ENCODE peak calls at places on chromosome 16, in four cellular contexts. Z is cardiac fibroblast, L is fibroblast of mammary gland, E is mesenchymal stem cell. C is an unnamed sample.

GRCh38 chr16:58670177-58670576 is 14.4 kb downstream of the SLC38A7 start:
- DNase-seq in L (no peak), Z (no peak), E (peak), C (no peak)

GRCh38 chr16:85750021-85750826 is 672 bp downstream of the C16orf74 start:
- DNase-seq in L (no peak), Z (peak), E (peak), C (peak)

GRCh38 chr16:61968242-61968978 is 67.8 kb downstream of the CDH8 start:
- DNase-seq in E (no peak), Z (no peak), L (no peak), C (no peak)

GRCh38 chr16:2846511-2847310 is 11.3 kb downstream of the PRSS22 start:
- DNase-seq in E (peak), Z (peak), L (peak), C (peak)

GRCh38 chr16:1082266-1082951 is 9.9 kb downstream of the SSTR5 start:
- DNase-seq in L (peak), E (peak), Z (peak), C (peak)

GRCh38 chr16:27972500-27972899 is 91.0 kb downstream of the GSG1L start:
- DNase-seq in Z (peak), L (peak), E (peak), C (peak)

GRCh38 chr16:5196204-5196603 is 98.6 kb upstream of the EEF2KMT start:
- DNase-seq in E (no peak), Z (no peak), L (no peak), C (no peak)

GRCh38 chr16:1052791-1053521 is 19.6 kb upstream of the SSTR5 start:
- DNase-seq in E (no peak), Z (no peak), L (no peak), C (no peak)

GRCh38 chr16:31356566-31357323 is 1.8 kb downstream of the ITGAX start:
- DNase-seq in L (no peak), E (no peak), Z (no peak), C (no peak)

DNA sequence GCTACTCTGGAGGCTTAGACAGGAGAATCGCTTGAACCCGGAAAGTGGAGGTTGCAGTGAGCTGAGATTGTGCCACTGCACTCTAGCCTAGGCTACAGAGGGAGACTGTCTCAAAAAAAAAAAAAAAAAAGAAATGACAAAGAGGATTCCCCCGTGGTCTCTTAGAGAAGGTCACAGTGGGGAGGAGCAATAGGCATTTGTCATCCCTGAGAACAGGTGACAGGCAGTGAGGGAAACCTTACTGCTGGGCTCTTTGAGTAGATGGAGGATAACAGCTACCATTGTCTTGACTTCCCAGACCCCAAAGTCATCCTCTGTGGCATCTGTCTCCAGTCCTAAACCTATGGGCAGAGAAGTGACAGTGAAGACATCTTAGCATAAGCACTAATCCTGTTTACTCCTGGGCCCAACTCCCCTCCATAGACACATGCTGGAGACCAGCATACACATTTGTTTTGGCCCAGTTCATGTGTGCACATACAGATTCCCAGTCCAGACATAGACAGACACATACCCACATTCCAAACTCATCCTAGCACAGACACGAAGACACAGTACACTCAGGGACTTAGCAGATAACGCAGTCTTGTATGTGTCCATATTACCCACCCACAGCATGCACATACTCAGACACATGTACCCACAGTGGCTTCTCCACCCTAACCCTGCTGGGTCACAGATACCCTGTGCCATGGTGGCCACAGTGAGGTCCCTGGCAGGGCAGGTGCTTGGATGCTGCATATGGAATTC is 2.7 kb downstream of the ESRP2 start:
- DNase-seq in E (no peak), Z (no peak), L (no peak), C (no peak)
- H3K4me3 ChIP-seq in E (no peak), Z (no peak), L (no peak), C (no peak)

GRCh38 chr16:55655381-55655708 is 443 bp upstream of the SLC6A2 start:
- DNase-seq in Z (no peak), L (no peak), E (no peak), C (no peak)
- H3K4me3 ChIP-seq in Z (no peak), L (no peak), E (peak), C (no peak)

GRCh38 chr16:22815863-22816262 is 1.9 kb downstream of the HS3ST2 start:
- DNase-seq in L (no peak), E (no peak), Z (no peak), C (no peak)
- H3K4me3 ChIP-seq in L (no peak), E (no peak), Z (no peak), C (no peak)

DNA sequence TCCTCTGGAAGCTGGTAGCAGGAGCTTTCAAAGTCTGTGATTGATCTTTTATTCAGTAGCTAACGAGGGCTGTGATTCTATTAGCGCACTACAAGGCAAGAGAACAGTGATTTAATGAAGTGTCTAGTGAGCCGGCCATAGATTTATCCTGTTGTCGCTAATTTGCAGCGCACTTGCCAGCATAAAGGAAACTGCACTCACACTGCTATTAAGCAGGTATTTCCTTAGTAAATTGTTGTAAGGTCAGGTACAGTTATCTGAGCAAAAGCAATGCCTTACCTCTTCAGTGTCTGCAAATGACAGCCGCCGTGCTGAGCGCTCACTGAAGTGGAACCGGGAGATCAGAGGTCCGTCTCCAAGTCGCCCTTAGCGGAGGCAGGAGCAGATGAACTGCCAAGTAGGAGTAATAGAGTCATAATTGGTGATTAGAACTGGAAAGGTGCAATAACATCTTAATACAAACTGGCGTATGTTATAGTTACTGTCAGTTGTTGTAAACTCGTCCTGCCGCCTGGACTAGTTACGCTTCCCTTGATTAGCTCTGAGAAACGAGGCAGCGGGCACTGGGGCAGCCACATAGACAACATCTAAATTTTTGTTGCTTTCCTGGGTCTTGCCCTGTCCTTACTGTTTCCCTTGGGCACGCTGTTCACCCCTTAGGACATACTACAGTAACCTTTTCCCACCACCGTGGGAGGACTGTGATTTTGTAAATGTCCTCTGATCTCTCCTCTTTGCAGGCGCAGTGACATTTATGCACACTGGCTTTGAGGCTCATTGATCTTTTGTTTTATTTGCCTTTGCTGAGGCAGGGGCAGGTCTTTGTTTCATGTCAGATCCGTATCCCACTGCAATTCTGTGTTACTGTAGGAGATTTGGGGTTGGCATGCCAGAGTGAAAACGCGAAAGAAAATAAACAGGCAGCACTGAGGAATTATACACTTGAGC is 363.1 kb downstream of the WWOX start:
- DNase-seq in L (no peak), E (no peak), Z (no peak), C (no peak)
- H3K4me3 ChIP-seq in L (no peak), E (no peak), Z (no peak), C (no peak)